ENCODE peak calls at places on chromosomes 3 and 15, in six cellular contexts. B is GM12891, K is HepG2, I is K562, G is GM12878, T is H1. X is an unnamed sample.

GRCh38 chr3:179666436-179667035 is 13.7 kb downstream of the USP13 start:
- DNase-seq in B (no peak), K (no peak), I (no peak), G (no peak), T (no peak), X (no peak)

GRCh38 chr3:147397911-147398809 is 8.2 kb downstream of the ZIC4 start:
- DNase-seq in B (no peak), K (no peak), I (no peak), G (no peak), T (no peak), X (no peak)

GRCh38 chr3:114333180-114333922 is 39.5 kb downstream of the TIGIT start:
- DNase-seq in B (no peak), K (no peak), I (no peak), G (no peak), T (no peak), X (no peak)

GRCh38 chr3:48244462-48244861 is 3.6 kb downstream of the ZNF589 start:
- DNase-seq in B (no peak), K (no peak), I (no peak), G (no peak), T (no peak), X (no peak)

GRCh38 chr3:47003461-47004368 is 24.2 kb downstream of the NBEAL2 start:
- DNase-seq in B (peak), K (no peak), I (no peak), G (no peak), T (no peak), X (peak)

GRCh38 chr3:123334056-123334455 is 114.8 kb downstream of the ADCY5 start:
- DNase-seq in B (no peak), K (no peak), I (no peak), G (no peak), T (no peak), X (no peak)

GRCh38 chr15:31278056-31278445 is 48.6 kb upstream of the KLF13 start:
- DNase-seq in B (no peak), K (no peak), I (no peak), G (no peak), T (no peak), X (no peak)

GRCh38 chr3:108608750-108609149 is 19.2 kb downstream of the DZIP3 start:
- DNase-seq in B (no peak), K (no peak), I (no peak), G (no peak), T (peak), X (no peak)

GRCh38 chr15:37045859-37046318 is 54.5 kb downstream of the MEIS2 start:
- DNase-seq in B (no peak), K (peak), I (no peak), G (no peak), T (peak), X (no peak)

GRCh38 chr15:101123222-101123910 is 128.5 kb downstream of the CHSY1 start:
- DNase-seq in B (no peak), K (no peak), I (no peak), G (no peak), T (no peak), X (no peak)

GRCh38 chr3:122234117-122234516 is 50.6 kb downstream of the CASR start:
- DNase-seq in B (no peak), K (no peak), I (no peak), G (no peak), T (no peak), X (no peak)

GRCh38 chr3:47001731-47002489 is 22.4 kb downstream of the NBEAL2 start:
- DNase-seq in B (no peak), K (no peak), I (no peak), G (no peak), T (no peak), X (no peak)

GRCh38 chr3:126351771-126352475 is 5.3 kb downstream of the KLF15 start:
- DNase-seq in B (no peak), K (no peak), I (no peak), G (no peak), T (no peak), X (no peak)

GRCh38 chr3:156382458-156383346 is 172.2 kb downstream of the SSR3 start:
- DNase-seq in B (peak), K (peak), I (peak), G (no peak), T (no peak), X (peak)

GRCh38 chr3:133408961-133409360 is 9.1 kb downstream of the BFSP2 start:
- DNase-seq in B (no peak), K (no peak), I (no peak), G (no peak), T (no peak), X (no peak)

DNA sequence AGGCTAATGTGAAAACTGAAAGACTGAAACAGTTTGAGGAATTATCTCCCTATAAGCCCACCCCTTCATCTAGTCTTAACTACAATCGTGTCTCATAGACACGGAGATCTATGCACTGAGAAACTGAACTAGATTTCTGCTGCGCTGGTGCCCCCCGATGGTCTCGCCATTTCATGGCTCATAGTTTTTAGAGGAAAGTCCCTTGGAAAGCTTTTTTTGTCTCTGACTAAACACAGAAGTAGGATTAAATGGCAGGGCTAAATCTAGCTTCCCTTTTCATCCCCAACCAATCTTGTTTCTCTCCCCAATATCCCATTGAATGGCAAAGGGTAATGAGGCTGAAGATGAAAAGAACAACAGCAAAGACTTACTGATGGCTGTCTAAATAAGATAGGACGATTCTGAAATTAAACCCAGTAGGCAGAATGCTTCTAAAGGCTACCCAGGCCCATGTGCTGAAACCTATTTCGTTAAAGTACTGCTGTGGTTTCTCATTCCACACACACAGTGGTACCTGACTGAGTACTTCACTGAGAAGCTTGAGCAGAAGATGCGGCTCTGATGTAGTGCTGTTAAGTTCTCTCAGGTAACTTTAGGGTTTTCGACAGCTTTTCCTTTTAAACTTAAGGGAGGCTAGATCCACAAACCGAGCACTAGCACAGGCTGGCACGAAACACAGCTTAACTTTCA is 142.7 kb downstream of the GADL1 start:
- DNase-seq in B (no peak), K (peak), I (no peak), G (peak), T (no peak), X (no peak)
- TF ChIP-seq TAF1 in B (no peak), K (no peak), I (no peak), G (no peak), T (no peak), X (no peak)

GRCh38 chr3:42477696-42478095 is 24.7 kb upstream of the VIPR1 start:
- DNase-seq in B (no peak), K (no peak), I (no peak), G (no peak), T (no peak), X (no peak)

GRCh38 chr3:42478830-42479229 is 23.6 kb upstream of the VIPR1 start:
- DNase-seq in B (no peak), K (no peak), I (no peak), G (no peak), T (no peak), X (no peak)

GRCh38 chr3:42472555-42472954 is 29.9 kb upstream of the VIPR1 start:
- DNase-seq in B (no peak), K (no peak), I (no peak), G (no peak), T (no peak), X (no peak)

GRCh38 chr3:42473083-42473932 is 29.1 kb upstream of the VIPR1 start:
- DNase-seq in B (no peak), K (no peak), I (no peak), G (no peak), T (no peak), X (no peak)

DNA sequence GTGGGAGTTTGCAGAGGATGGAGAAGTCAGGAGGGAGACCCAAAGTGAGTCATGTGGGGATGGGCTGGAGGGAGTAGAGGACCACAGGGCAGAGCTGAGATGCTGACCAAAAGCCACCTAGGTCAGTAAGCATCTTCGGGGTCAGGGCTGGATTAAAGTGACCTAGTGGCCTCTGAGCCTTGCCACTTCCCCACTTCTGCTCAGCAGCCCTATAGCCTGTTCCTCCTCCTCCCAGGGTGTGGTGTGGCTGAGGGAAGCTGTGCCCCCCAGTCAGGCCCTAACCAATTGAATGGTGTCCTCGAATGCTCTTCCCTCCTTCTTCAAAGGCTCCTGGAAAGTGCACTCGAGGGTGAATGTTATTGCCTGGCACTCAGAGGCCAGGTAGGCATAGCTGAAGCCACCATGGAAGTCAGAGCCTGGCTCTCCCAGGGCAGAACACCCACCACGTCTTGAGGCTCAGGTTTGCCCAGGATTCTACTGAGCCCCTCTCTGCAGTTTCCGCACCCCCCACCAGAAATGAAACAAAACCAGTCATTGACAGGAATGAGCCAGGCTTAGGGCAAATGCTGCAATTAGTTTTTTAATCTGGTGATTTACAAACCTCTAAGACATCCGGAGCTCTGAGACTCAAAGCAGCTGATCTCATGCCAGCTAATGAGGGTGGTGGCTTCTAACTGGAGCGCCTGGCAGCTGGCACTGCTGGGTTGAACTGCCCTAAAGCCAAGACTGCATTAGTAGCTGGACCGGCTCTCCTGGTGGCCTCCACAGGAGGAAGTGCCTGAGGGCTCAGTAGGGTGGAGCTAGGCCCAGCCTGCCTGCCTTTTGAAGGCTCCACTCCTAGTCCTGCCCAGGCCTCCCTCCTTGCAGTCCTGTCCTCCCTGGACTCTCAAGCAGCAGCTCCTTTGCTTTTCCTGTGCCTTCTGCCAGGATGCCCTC is 25.9 kb upstream of the VIPR1 start:
- DNase-seq in B (no peak), K (no peak), I (no peak), G (no peak), T (no peak), X (no peak)
- TF ChIP-seq POLR2A in B (no peak), K (no peak), I (no peak), G (no peak), T (no peak), X (no peak)

DNA sequence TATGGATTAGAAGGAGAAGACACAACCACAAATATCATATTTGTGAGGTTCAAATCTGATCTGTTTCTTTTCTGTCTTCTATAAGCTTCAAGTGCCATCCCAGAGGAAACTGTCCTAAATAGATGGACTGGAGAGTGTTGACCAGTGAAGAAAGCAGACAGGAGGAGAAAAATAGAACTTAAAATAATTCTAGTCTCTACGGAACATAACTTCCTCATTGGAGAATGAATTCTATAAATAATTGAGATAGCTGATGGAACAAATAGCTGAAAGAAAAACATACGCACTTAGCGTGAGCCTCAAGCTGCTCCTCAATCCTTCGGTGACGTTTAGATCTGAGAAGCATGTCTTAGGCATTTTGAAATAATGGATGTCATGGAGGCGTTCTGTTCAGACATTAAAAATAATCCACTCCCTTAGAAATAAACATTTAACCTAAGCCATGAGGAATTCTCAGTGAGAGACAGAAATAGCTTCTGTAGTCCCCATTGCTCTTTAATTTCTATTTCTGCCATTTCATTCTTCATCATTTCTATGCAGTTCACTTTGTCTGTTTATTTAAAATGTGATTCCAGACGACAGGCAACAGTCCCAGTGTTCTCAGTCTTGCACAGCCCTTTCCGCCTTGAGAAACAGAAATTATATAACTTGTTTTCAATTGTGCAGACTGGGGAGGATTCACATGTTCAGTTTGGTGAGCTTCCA is 97.2 kb downstream of the NR1D2 start:
- DNase-seq in B (no peak), K (no peak), I (no peak), G (no peak), T (no peak), X (no peak)
- TF ChIP-seq POLR2AphosphoS5 in B (no peak), K (no peak), I (no peak), G (no peak), T (no peak), X (no peak)

GRCh38 chr3:15056676-15057404 is 8.3 kb downstream of the MRPS25 start:
- DNase-seq in B (no peak), K (no peak), I (no peak), G (no peak), T (no peak), X (no peak)

GRCh38 chr3:15051531-15051930 is 13.6 kb downstream of the MRPS25 start:
- DNase-seq in B (peak), K (peak), I (peak), G (no peak), T (peak), X (peak)

GRCh38 chr3:15053541-15053940 is 11.6 kb downstream of the MRPS25 start:
- DNase-seq in B (no peak), K (no peak), I (no peak), G (no peak), T (no peak), X (no peak)

GRCh38 chr3:15052335-15053242 is 12.5 kb downstream of the MRPS25 start:
- DNase-seq in B (no peak), K (no peak), I (peak), G (no peak), T (no peak), X (no peak)

GRCh38 chr3:15055019-15055557 is 10.0 kb downstream of the MRPS25 start:
- DNase-seq in B (no peak), K (no peak), I (peak), G (peak), T (no peak), X (peak)
- TF ChIP-seq TAF1 in B (no peak), K (no peak), I (no peak), G (no peak), T (no peak), X (no peak)

X was measured in GM12892.